ENCODE peak calls at places on chromosome 15, in eight cellular contexts. One of them, this sample, is unnamed.

GRCh38 chr15:79023918-79024317 is 66.7 kb downstream of the RASGRF1 start:
- DNase-seq in heart left ventricle: no peak
- DNase-seq in fibroblast of mammary gland: no peak
- DNase-seq in Peyer's patch: no peak
- DNase-seq in cardiac muscle cell: no peak
- DNase-seq in mucosa of descending colon: no peak
- DNase-seq in tibial nerve: no peak
- DNase-seq in RWPE2: peak
- DNase-seq in this sample: no peak

GRCh38 chr15:71411538-71412482 is 296.5 kb downstream of the THSD4 start:
- DNase-seq in RWPE2: no peak
- DNase-seq in fibroblast of mammary gland: no peak
- DNase-seq in heart left ventricle: no peak
- DNase-seq in cardiac muscle cell: peak
- DNase-seq in tibial nerve: no peak
- DNase-seq in mucosa of descending colon: peak
- DNase-seq in Peyer's patch: no peak
- DNase-seq in this sample: peak

GRCh38 chr15:74397239-74398068 is 30.0 kb upstream of the CYP11A1 start:
- DNase-seq in heart left ventricle: no peak
- DNase-seq in tibial nerve: no peak
- DNase-seq in RWPE2: no peak
- DNase-seq in Peyer's patch: peak
- DNase-seq in cardiac muscle cell: no peak
- DNase-seq in mucosa of descending colon: no peak
- DNase-seq in fibroblast of mammary gland: no peak
- DNase-seq in this sample: no peak

GRCh38 chr15:76012021-76012551 is at the start of gene NRG4:
- DNase-seq in cardiac muscle cell: peak
- DNase-seq in Peyer's patch: no peak
- DNase-seq in heart left ventricle: no peak
- DNase-seq in tibial nerve: no peak
- DNase-seq in fibroblast of mammary gland: peak
- DNase-seq in RWPE2: no peak
- DNase-seq in mucosa of descending colon: peak
- DNase-seq in this sample: peak

GRCh38 chr15:42107483-42107882 is 13.1 kb upstream of the PLA2G4D start:
- DNase-seq in fibroblast of mammary gland: no peak
- DNase-seq in Peyer's patch: peak
- DNase-seq in RWPE2: no peak
- DNase-seq in mucosa of descending colon: peak
- DNase-seq in heart left ventricle: no peak
- DNase-seq in cardiac muscle cell: no peak
- DNase-seq in tibial nerve: no peak
- DNase-seq in this sample: no peak

GRCh38 chr15:93029613-93030429 is 59.2 kb downstream of the RGMA start:
- DNase-seq in fibroblast of mammary gland: peak
- DNase-seq in mucosa of descending colon: no peak
- DNase-seq in RWPE2: peak
- DNase-seq in tibial nerve: no peak
- DNase-seq in heart left ventricle: no peak
- DNase-seq in cardiac muscle cell: peak
- DNase-seq in Peyer's patch: peak
- DNase-seq in this sample: peak

GRCh38 chr15:41546846-41547786 is 3.1 kb upstream of the RPAP1 start:
- DNase-seq in heart left ventricle: no peak
- DNase-seq in Peyer's patch: peak
- DNase-seq in mucosa of descending colon: no peak
- DNase-seq in fibroblast of mammary gland: peak
- DNase-seq in tibial nerve: no peak
- DNase-seq in RWPE2: peak
- DNase-seq in cardiac muscle cell: peak
- DNase-seq in this sample: peak

GRCh38 chr15:74302821-74303359 is 64.6 kb downstream of the CYP11A1 start:
- DNase-seq in fibroblast of mammary gland: no peak
- DNase-seq in heart left ventricle: no peak
- DNase-seq in tibial nerve: no peak
- DNase-seq in cardiac muscle cell: peak
- DNase-seq in mucosa of descending colon: peak
- DNase-seq in RWPE2: no peak
- DNase-seq in Peyer's patch: peak
- DNase-seq in this sample: peak

GRCh38 chr15:31257286-31257685 is 69.3 kb upstream of the KLF13 start:
- DNase-seq in fibroblast of mammary gland: no peak
- DNase-seq in cardiac muscle cell: no peak
- DNase-seq in heart left ventricle: no peak
- DNase-seq in Peyer's patch: no peak
- DNase-seq in RWPE2: peak
- DNase-seq in mucosa of descending colon: no peak
- DNase-seq in tibial nerve: no peak
- DNase-seq in this sample: no peak

GRCh38 chr15:57060799-57061198 is 142.4 kb downstream of the TCF12 start:
- DNase-seq in cardiac muscle cell: peak
- DNase-seq in RWPE2: no peak
- DNase-seq in fibroblast of mammary gland: peak
- DNase-seq in Peyer's patch: no peak
- DNase-seq in heart left ventricle: no peak
- DNase-seq in tibial nerve: no peak
- DNase-seq in mucosa of descending colon: no peak
- DNase-seq in this sample: peak

GRCh38 chr15:26242565-26242964 is 379.4 kb upstream of the ATP10A start:
- DNase-seq in Peyer's patch: no peak
- DNase-seq in cardiac muscle cell: no peak
- DNase-seq in mucosa of descending colon: no peak
- DNase-seq in heart left ventricle: no peak
- DNase-seq in RWPE2: no peak
- DNase-seq in fibroblast of mammary gland: no peak
- DNase-seq in tibial nerve: no peak
- DNase-seq in this sample: no peak
- H3K4me3 ChIP-seq in Peyer's patch: no peak
- H3K4me3 ChIP-seq in cardiac muscle cell: no peak
- H3K4me3 ChIP-seq in mucosa of descending colon: no peak
- H3K4me3 ChIP-seq in heart left ventricle: no peak
- H3K4me3 ChIP-seq in RWPE2: no peak
- H3K4me3 ChIP-seq in fibroblast of mammary gland: no peak
- H3K4me3 ChIP-seq in tibial nerve: no peak
- H3K4me3 ChIP-seq in this sample: no peak

GRCh38 chr15:87518957-87519356 is 737.6 kb downstream of the NTRK3 start:
- DNase-seq in tibial nerve: no peak
- DNase-seq in heart left ventricle: no peak
- DNase-seq in cardiac muscle cell: no peak
- DNase-seq in RWPE2: no peak
- DNase-seq in mucosa of descending colon: no peak
- DNase-seq in Peyer's patch: no peak
- DNase-seq in fibroblast of mammary gland: no peak
- DNase-seq in this sample: no peak
- TF ChIP-seq CTCF in tibial nerve: no peak
- TF ChIP-seq CTCF in heart left ventricle: no peak
- TF ChIP-seq CTCF in cardiac muscle cell: no peak
- TF ChIP-seq CTCF in RWPE2: no peak
- TF ChIP-seq CTCF in mucosa of descending colon: no peak
- TF ChIP-seq CTCF in Peyer's patch: no peak
- TF ChIP-seq CTCF in fibroblast of mammary gland: no peak
- TF ChIP-seq CTCF in this sample: no peak

GRCh38 chr15:51162865-51163762 is 68.4 kb upstream of the TNFAIP8L3 start:
- DNase-seq in mucosa of descending colon: peak
- DNase-seq in RWPE2: no peak
- DNase-seq in tibial nerve: peak
- DNase-seq in heart left ventricle: no peak
- DNase-seq in Peyer's patch: peak
- DNase-seq in cardiac muscle cell: peak
- DNase-seq in fibroblast of mammary gland: peak
- DNase-seq in this sample: peak
- H3K4me3 ChIP-seq in mucosa of descending colon: no peak
- H3K4me3 ChIP-seq in RWPE2: no peak
- H3K4me3 ChIP-seq in tibial nerve: peak
- H3K4me3 ChIP-seq in heart left ventricle: peak
- H3K4me3 ChIP-seq in Peyer's patch: no peak
- H3K4me3 ChIP-seq in cardiac muscle cell: no peak
- H3K4me3 ChIP-seq in fibroblast of mammary gland: no peak
- H3K4me3 ChIP-seq in this sample: peak

DNA sequence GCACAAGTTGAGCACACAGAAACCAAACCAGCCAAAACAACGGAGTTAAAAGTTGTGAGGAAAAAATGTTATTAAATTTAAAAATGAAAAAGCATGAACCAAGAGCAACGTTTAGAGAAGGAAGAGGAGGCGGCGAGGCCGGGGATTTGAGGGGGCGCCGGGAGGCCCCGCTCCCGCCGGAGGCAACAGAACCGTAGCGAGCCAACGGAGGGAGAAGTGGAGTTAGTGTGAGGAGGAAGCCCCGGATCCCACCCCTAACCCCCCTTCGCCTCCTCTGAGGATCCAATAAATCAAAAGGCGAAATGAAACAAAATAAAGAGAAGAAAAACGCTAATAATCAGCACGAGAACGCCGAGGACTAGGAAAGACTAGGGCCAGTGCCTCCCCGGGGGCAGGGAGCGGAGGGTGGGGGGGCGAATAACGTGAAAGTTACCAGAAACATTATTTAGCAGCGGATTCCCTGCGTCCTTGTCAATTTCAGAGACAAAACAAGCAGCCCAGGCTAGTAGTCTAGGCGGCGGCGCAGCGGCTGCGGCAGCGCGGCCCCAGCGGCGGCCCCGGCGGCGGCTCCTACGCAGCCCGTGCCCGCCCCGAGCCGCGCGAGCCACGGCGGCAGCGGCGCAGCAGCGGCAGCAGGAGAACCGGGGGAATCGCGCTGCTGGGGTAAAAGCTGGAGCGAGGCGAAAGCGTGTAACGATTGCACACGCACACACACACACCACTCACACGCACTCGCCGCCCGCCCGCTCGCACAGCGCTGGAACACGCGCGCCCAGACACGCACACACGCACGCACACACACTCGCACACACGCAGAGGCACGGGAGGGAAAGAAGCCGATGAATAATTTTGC is 1.7 kb downstream of the MEIS2 start:
- DNase-seq in RWPE2: no peak
- DNase-seq in tibial nerve: no peak
- DNase-seq in cardiac muscle cell: no peak
- DNase-seq in fibroblast of mammary gland: no peak
- DNase-seq in mucosa of descending colon: no peak
- DNase-seq in Peyer's patch: no peak
- DNase-seq in heart left ventricle: no peak
- DNase-seq in this sample: no peak
- TF ChIP-seq CTCF in RWPE2: no peak
- TF ChIP-seq CTCF in tibial nerve: peak
- TF ChIP-seq CTCF in cardiac muscle cell: no peak
- TF ChIP-seq CTCF in fibroblast of mammary gland: no peak
- TF ChIP-seq CTCF in mucosa of descending colon: no peak
- TF ChIP-seq CTCF in Peyer's patch: no peak
- TF ChIP-seq CTCF in heart left ventricle: no peak
- TF ChIP-seq CTCF in this sample: no peak

GRCh38 chr15:52651114-52651513 is 28.1 kb downstream of the ATOSA start:
- DNase-seq in heart left ventricle: no peak
- DNase-seq in RWPE2: no peak
- DNase-seq in cardiac muscle cell: no peak
- DNase-seq in tibial nerve: no peak
- DNase-seq in fibroblast of mammary gland: no peak
- DNase-seq in Peyer's patch: no peak
- DNase-seq in mucosa of descending colon: no peak
- DNase-seq in this sample: no peak
- H3K4me3 ChIP-seq in heart left ventricle: peak
- H3K4me3 ChIP-seq in RWPE2: peak
- H3K4me3 ChIP-seq in cardiac muscle cell: no peak
- H3K4me3 ChIP-seq in tibial nerve: no peak
- H3K4me3 ChIP-seq in fibroblast of mammary gland: no peak
- H3K4me3 ChIP-seq in Peyer's patch: no peak
- H3K4me3 ChIP-seq in mucosa of descending colon: no peak
- H3K4me3 ChIP-seq in this sample: no peak

This sample was measured in fibroblast of the aortic adventitia.